ENCODE peak calls at places on chromosomes 4 and X, in four cellular contexts. L is neuronal stem cell, R is astrocyte of the spinal cord, T is lower lobe of right lung. W is an unnamed sample.

GRCh38 chr4:127988638-127989037 is 23.4 kb downstream of the ABHD18 start:
- DNase-seq in L (no peak), R (no peak), T (no peak), W (no peak)

GRCh38 chrX:2676794-2677675 is 14.1 kb upstream of the CD99 start:
- DNase-seq in L (no peak), R (peak), T (no peak), W (peak)

GRCh38 chrX:136086521-136086920 is 60.8 kb upstream of the FHL1 start:
- DNase-seq in L (no peak), R (peak), T (no peak), W (no peak)

GRCh38 chr4:154836513-154836912 is 55.4 kb downstream of the RBM46 start:
- DNase-seq in L (no peak), R (no peak), T (no peak), W (no peak)

GRCh38 chr4:77852892-77853495 is 9.6 kb upstream of the MRPL1 start:
- DNase-seq in L (no peak), R (no peak), T (no peak), W (no peak)

GRCh38 chr4:93184093-93184492 is 644.5 kb upstream of the ATOH1 start:
- DNase-seq in L (no peak), R (no peak), T (no peak), W (no peak)

GRCh38 chr4:153489856-153490558 is 23.8 kb downstream of the TMEM131L start:
- DNase-seq in L (no peak), R (no peak), T (no peak), W (no peak)

GRCh38 chr4:156971168-156971601 is 414 bp downstream of the PDGFC start:
- DNase-seq in L (no peak), R (no peak), T (peak), W (no peak)

GRCh38 chrX:136710324-136710951 is 62.5 kb downstream of the CD40LG start:
- DNase-seq in L (no peak), R (peak), T (no peak), W (peak)

GRCh38 chrX:45781901-45782553 is 581.4 kb upstream of the DIPK2B start:
- DNase-seq in L (no peak), R (peak), T (no peak), W (peak)

GRCh38 chr4:170089274-170089742 is 448 bp downstream of the AADAT start:
- DNase-seq in L (peak), R (peak), T (peak), W (peak)

GRCh38 chrX:11272863-11273262 is 20.4 kb upstream of the AMELX start:
- DNase-seq in L (no peak), R (no peak), T (no peak), W (no peak)

GRCh38 chr4:81454498-81454897 is 17.2 kb downstream of the RASGEF1B start:
- DNase-seq in L (no peak), R (no peak), T (no peak), W (peak)
- H3K4me3 ChIP-seq in L (no peak), R (no peak), T (no peak), W (no peak)

GRCh38 chrX:77070108-77070918 is 376.9 kb upstream of the FGF16 start:
- DNase-seq in L (no peak), R (no peak), T (no peak), W (no peak)
- H3K4me3 ChIP-seq in L (no peak), R (no peak), T (no peak), W (no peak)

DNA sequence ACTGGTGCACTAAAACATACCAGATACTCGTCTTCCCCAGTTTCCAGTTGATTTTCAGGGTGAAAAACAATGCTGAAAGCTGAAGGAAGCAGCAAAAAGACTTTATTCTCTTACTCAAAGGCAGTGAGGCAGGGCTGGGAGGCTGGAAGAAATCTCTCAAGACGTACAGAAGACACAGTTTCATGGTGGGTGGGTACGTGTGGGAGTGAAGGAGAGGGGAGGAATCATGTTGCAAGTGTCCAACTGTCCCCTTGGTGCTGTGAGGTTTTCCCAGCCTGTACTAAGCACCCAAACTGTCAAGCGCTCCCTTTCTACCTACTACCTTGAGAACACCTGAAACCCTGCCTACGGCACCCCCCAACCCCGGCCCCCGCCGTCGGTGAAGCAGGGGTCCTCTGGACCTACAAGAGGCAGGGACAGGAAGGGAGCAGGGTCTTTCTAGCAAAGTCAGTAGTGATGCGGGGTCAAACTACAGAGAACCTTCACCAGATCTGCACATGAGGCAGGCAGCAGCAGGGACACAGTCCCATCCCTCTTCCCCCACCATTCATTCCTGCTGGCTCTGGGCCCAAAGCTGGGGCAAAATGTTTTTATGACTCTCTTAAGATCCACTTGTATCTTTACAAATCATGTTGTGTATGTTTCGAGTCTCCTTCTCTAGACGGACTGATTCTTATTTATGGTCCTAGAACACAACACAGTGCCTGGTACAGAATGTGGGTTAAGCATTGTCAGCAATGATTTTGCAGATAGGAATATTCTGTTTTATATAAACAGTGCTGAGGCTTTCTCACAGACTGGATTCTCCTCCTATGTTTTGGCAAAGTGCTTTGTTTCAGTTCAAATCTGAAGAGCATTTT is 2.4 kb upstream of the SETD7 start:
- DNase-seq in L (no peak), R (no peak), T (no peak), W (no peak)
- H3K4me3 ChIP-seq in L (no peak), R (no peak), T (no peak), W (no peak)

DNA sequence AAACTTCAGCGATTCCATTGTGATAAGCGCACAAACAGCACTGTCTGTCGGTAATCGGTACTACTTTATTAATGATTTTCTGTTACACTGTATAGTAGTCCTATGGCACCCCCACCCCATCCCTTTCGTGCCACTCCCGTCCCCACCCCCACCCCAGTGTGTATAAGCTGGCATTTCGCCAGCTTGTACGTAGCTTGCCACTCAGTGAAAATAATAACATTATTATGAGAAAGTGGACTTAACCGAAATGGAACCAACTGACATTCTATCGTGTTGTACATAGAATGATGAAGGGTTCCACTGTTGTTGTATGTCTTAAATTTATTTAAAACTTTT is 4.8 kb downstream of the MID1IP1 start:
- DNase-seq in L (no peak), R (no peak), T (no peak), W (no peak)
- H3K4me3 ChIP-seq in L (peak), R (peak), T (peak), W (peak)

GRCh38 chr4:6472387-6473263 is at the start of gene PPP2R2C:
- DNase-seq in L (peak), R (no peak), T (no peak), W (no peak)
- H3K4me3 ChIP-seq in L (no peak), R (no peak), T (no peak), W (no peak)

GRCh38 chr4:144656857-144657256 is 10.9 kb downstream of the HHIP start:
- DNase-seq in L (no peak), R (peak), T (no peak), W (no peak)

GRCh38 chr4:144658015-144658567 is 12.1 kb downstream of the HHIP start:
- DNase-seq in L (no peak), R (no peak), T (no peak), W (no peak)

GRCh38 chr4:144659493-144659892 is 13.5 kb downstream of the HHIP start:
- DNase-seq in L (no peak), R (no peak), T (no peak), W (no peak)

GRCh38 chr4:144655491-144655890 is 9.5 kb downstream of the HHIP start:
- DNase-seq in L (no peak), R (no peak), T (no peak), W (no peak)

DNA sequence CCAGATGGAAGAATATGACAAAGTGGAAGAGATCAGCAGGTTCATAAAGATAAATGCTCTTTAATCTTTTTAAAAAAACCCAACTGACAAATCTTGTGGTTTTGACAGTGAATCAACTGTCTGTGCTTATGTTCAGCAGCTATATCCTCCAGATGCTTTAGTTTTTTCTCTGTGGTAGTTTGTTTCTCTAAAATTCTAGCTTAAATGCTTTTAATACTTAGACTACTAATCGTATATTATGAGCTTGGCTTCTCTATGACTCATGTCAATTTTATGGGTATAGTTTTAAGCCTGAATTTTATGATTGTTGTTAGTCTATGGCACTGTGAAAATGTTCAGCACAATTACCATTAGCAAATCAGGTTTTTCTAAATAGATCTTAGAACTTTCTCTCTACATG is 13.0 kb downstream of the HHIP start:
- DNase-seq in L (no peak), R (peak), T (no peak), W (no peak)
- H3K4me3 ChIP-seq in L (no peak), R (no peak), T (no peak), W (no peak)

DNA sequence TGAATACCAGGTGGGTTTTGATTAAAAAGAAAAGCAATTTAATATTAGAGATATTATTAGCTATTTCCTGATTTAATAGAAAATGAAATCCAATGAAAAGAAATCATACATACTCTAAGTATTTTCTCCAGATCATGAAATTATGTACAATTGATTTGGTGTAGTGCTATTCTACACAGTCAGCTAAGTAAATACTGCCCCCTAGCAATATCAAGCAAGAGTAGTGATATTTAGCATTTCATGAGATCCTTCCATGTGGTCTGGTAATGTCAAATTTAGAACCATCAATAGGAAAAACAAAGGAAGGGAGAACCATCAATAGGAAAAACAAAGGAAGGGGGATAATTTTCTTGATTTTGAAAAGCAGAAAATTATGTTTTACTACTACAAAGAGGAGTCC is 114.6 kb downstream of the TBCK start:
- DNase-seq in L (no peak), R (peak), T (no peak), W (peak)
- H3K4me3 ChIP-seq in L (no peak), R (no peak), T (no peak), W (no peak)

DNA sequence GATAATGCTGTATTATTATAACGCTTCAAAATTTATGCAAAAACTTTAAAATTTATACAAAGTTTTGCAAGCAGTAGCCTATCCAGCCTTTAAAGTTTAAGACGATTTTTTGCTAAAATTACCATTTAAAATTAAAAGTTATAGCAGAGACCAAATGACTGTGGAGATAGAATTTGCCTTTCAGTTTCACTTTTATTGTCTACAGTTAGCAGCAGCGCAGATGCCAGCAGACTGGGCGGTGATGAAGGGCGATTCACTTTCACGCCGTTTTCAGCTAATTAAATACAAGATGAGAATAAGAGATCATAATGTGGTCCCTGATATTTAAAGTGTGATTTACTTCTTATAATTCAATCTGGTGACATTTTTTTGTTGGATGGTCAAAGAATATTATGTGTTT is 1381.5 kb upstream of the ADGRL3 start:
- DNase-seq in L (no peak), R (peak), T (no peak), W (no peak)
- H3K4me3 ChIP-seq in L (no peak), R (peak), T (peak), W (peak)